ENCODE peak calls at places on chromosomes 12 and 14, in nine cellular contexts. D, P, N, G, Y, U, L, J and Z are unnamed samples.

GRCh38 chr14:52862652-52863338 is 71.4 kb upstream of the GNPNAT1 start:
- DNase-seq in G (no peak), P (no peak), D (peak; percentile 78), J (no peak), U (no peak), L (no peak), Y (no peak), N (no peak), Z (no peak)

GRCh38 chr14:86055512-86055911 is 525.6 kb downstream of the FLRT2 start:
- DNase-seq in L (no peak), J (no peak), U (no peak), Y (no peak), N (no peak), G (no peak), D (no peak), P (no peak), Z (no peak)

GRCh38 chr12:1918875-1919236 is 404 bp upstream of the CACNA2D4 start:
- DNase-seq in G (no peak), U (no peak), N (no peak), L (no peak), Y (no peak), J (no peak), D (peak; percentile 4), P (no peak), Z (no peak)

GRCh38 chr12:69024413-69024812 is 91.4 kb upstream of the CPM start:
- DNase-seq in U (peak; percentile 90), Y (no peak), G (no peak), J (no peak), D (peak; percentile 51), P (no peak), N (no peak), L (no peak), Z (no peak)

GRCh38 chr12:14776236-14776959 is 26.9 kb downstream of the WBP11 start:
- DNase-seq in L (no peak), N (no peak), D (peak; percentile 11), J (no peak), P (no peak), G (peak; percentile 23), Y (no peak), U (no peak), Z (no peak)

GRCh38 chr12:72323881-72324280 is 51.7 kb downstream of the TRHDE start:
- DNase-seq in U (no peak), N (no peak), J (no peak), Y (no peak), L (no peak), P (no peak), D (no peak), G (no peak), Z (no peak)

GRCh38 chr12:43482311-43483085 is 69.5 kb downstream of the ADAMTS20 start:
- DNase-seq in P (no peak), J (no peak), G (no peak), U (no peak), L (no peak), Y (no peak), D (no peak), N (no peak), Z (no peak)

GRCh38 chr14:32567543-32568384 is 238.7 kb downstream of the AKAP6 start:
- DNase-seq in P (no peak), D (peak; percentile 22), G (no peak), J (no peak), L (no peak), N (no peak), Y (no peak), U (no peak), Z (no peak)

GRCh38 chr12:52266514-52266913 is 7.9 kb upstream of the KRT86 start:
- DNase-seq in G (no peak), J (no peak), Y (no peak), D (no peak), P (no peak), L (no peak), U (no peak), N (no peak), Z (no peak)

GRCh38 chr14:70822706-70823185 is 13.4 kb upstream of the MAP3K9 start:
- DNase-seq in D (peak; percentile 77), U (peak; percentile 30), J (no peak), Y (no peak), L (no peak), G (peak; percentile 17), N (no peak), P (no peak), Z (no peak)

GRCh38 chr12:52867636-52868035 is 18.8 kb upstream of the KRT78 start:
- DNase-seq in U (peak; percentile 65), L (no peak), J (no peak), P (no peak), D (no peak), G (no peak), Y (no peak), N (no peak), Z (no peak)

GRCh38 chr12:27592548-27592947 is 68.5 kb downstream of the PPFIBP1 start:
- DNase-seq in P (no peak), G (no peak), L (no peak), J (no peak), Y (peak; percentile 29), D (peak; percentile 55), U (peak; percentile 22), N (no peak), Z (peak; percentile 17)

GRCh38 chr12:24948452-24948815 is 467 bp downstream of the BCAT1 start:
- DNase-seq in L (peak; percentile 10), Y (no peak), J (no peak), G (peak; percentile 49), P (no peak), U (no peak), N (peak; percentile 24), D (peak; percentile 56), Z (peak; percentile 56)

GRCh38 chr12:31482816-31483215 is 108.1 kb downstream of the DENND5B start:
- DNase-seq in Y (no peak), D (peak; percentile 4), U (no peak), L (no peak), G (no peak), J (no peak), N (no peak), P (no peak), Z (no peak)

GRCh38 chr12:59904874-59905521 is 309.2 kb downstream of the SLC16A7 start:
- DNase-seq in D (peak; percentile 47), P (no peak), G (no peak), Y (no peak), N (no peak), U (no peak), L (no peak), J (no peak), Z (no peak)

GRCh38 chr12:88698471-88698870 is 118.2 kb upstream of the KITLG start:
- DNase-seq in U (no peak), Y (no peak), D (no peak), G (no peak), P (no peak), J (no peak), N (no peak), L (no peak), Z (no peak)

GRCh38 chr14:77139540-77140342 is 1.9 kb downstream of the ZDHHC22 start:
- DNase-seq in Y (peak; percentile 82), G (no peak), P (no peak), D (peak; percentile 62), J (peak; percentile 8), N (peak; percentile 56), L (no peak), U (peak; percentile 72), Z (peak; percentile 37)

GRCh38 chr12:6632026-6632978 is 3.5 kb downstream of the LPAR5 start:
- DNase-seq in P (no peak), G (no peak), L (peak; percentile 57), Y (peak; percentile 74), U (no peak), J (no peak), D (no peak), N (peak; percentile 51), Z (peak; percentile 62)

GRCh38 chr14:62947291-62947690 is 98.0 kb downstream of the KCNH5 start:
- DNase-seq in N (no peak), D (no peak), G (no peak), P (no peak), Y (no peak), J (no peak), L (no peak), U (no peak), Z (no peak)

GRCh38 chr14:33039321-33039720 is 100.6 kb downstream of the NPAS3 start:
- DNase-seq in Y (no peak), U (no peak), J (no peak), G (no peak), N (no peak), P (no peak), D (no peak), L (no peak), Z (no peak)

GRCh38 chr12:67362526-67362925 is 93.4 kb downstream of the CAND1 start:
- DNase-seq in N (no peak), D (no peak), L (no peak), P (no peak), U (no peak), J (no peak), Y (no peak), G (no peak), Z (no peak)

GRCh38 chr14:59271734-59272133 is 83.3 kb downstream of the DAAM1 start:
- DNase-seq in G (no peak), U (no peak), D (peak; percentile 20), Y (no peak), J (no peak), L (no peak), P (no peak), N (no peak), Z (no peak)

GRCh38 chr14:102930138-102930752 is 7.8 kb downstream of the AMN start:
- DNase-seq in J (no peak), U (no peak), Y (no peak), G (no peak), D (peak; percentile 54), P (no peak), N (no peak), L (no peak), Z (no peak)

GRCh38 chr14:81423504-81423903 is 23.4 kb upstream of the STON2 start:
- DNase-seq in D (no peak), N (no peak), Y (no peak), J (no peak), G (no peak), P (no peak), L (no peak), U (no peak), Z (no peak)

GRCh38 chr14:91891721-91892220 is 24.4 kb upstream of the TC2N start:
- DNase-seq in L (no peak), Y (no peak), G (no peak), U (no peak), P (no peak), D (no peak), N (no peak), J (no peak), Z (no peak)

GRCh38 chr14:67911506-67911905 is 91.9 kb downstream of the RAD51B start:
- DNase-seq in U (no peak), L (no peak), G (no peak), D (no peak), Y (no peak), N (no peak), J (no peak), P (no peak), Z (no peak)

GRCh38 chr12:94644622-94645021 is 5.7 kb downstream of the TMCC3 start:
- DNase-seq in P (no peak), J (no peak), Y (no peak), U (no peak), D (no peak), N (no peak), L (no peak), G (no peak), Z (peak; percentile 45)

GRCh38 chr14:69980457-69981414 is 101.5 kb downstream of the SMOC1 start:
- DNase-seq in U (peak; percentile 82), L (no peak), Y (no peak), P (no peak), J (no peak), N (no peak), D (no peak), G (no peak), Z (no peak)

GRCh38 chr14:55600784-55601561 is 21.0 kb downstream of the KTN1 start:
- DNase-seq in N (no peak), D (peak; percentile 63), L (no peak), U (no peak), G (no peak), Y (no peak), P (no peak), J (no peak), Z (no peak)